ENCODE peak calls at places on chromosomes 7 and 10, in four cellular contexts. Z is sigmoid colon, S is tibial nerve, D is hepatocyte. N is an unnamed sample.
A peak's percentile ranks its signal among the peaks of the same experiment; 100 is the strongest.

GRCh38 chr7:91287685-91288084 is 23.5 kb downstream of the FZD1 start:
- DNase-seq in Z (no peak), S (no peak), D (no peak), N (no peak)

GRCh38 chr10:125343118-125343752 is 182.9 kb upstream of the CTBP2 start:
- DNase-seq in S (no peak), Z (no peak), D (peak; percentile 19), N (peak; percentile 19)

GRCh38 chr10:11468126-11468742 is 143.2 kb downstream of the USP6NL start:
- DNase-seq in D (no peak), Z (no peak), S (no peak), N (no peak)

GRCh38 chr10:23965880-23966279 is 243.1 kb upstream of the KIAA1217 start:
- DNase-seq in S (no peak), D (no peak), Z (no peak), N (no peak)

GRCh38 chr10:7545256-7545655 is 121.5 kb downstream of the ITIH5 start:
- DNase-seq in D (no peak), S (no peak), Z (no peak), N (no peak)

GRCh38 chr10:99694171-99694570 is 34.9 kb downstream of the ENTPD7 start:
- DNase-seq in D (no peak), S (no peak), Z (no peak), N (no peak)

GRCh38 chr10:97426776-97427570 is 982 bp downstream of the PGAM1 start:
- DNase-seq in Z (no peak), S (no peak), D (peak; percentile 38), N (no peak)

GRCh38 chr10:5776150-5776880 is 36.9 kb downstream of the GDI2 start:
- DNase-seq in S (no peak), D (no peak), Z (no peak), N (peak; percentile 58)

GRCh38 chr10:114821293-114821914 is at the start of gene FHIP2A:
- DNase-seq in Z (peak; percentile 82), D (peak; percentile 94), S (peak; percentile 63), N (peak; percentile 76)

GRCh38 chr10:5814110-5815107 is 1.2 kb upstream of the GDI2 start:
- DNase-seq in S (no peak), Z (no peak), D (peak; percentile 32), N (no peak)

GRCh38 chr10:99964791-99965190 is 45.0 kb downstream of the DNMBP start:
- DNase-seq in D (no peak), S (no peak), Z (no peak), N (no peak)

GRCh38 chr7:150739045-150739432 is 1.8 kb downstream of the GIMAP5 start:
- DNase-seq in S (no peak), Z (no peak), D (no peak), N (no peak)

GRCh38 chr10:73597346-73597745 is 6.2 kb upstream of the USP54 start:
- DNase-seq in Z (no peak), S (no peak), D (no peak), N (no peak)

GRCh38 chr7:24233386-24233785 is 50.6 kb upstream of the NPY start:
- DNase-seq in D (no peak), Z (no peak), S (no peak), N (no peak)

GRCh38 chr7:158016171-158017087 is 571.2 kb downstream of the PTPRN2 start:
- DNase-seq in Z (no peak), D (peak; percentile 30), S (no peak), N (no peak)

GRCh38 chr10:99733366-99733765 is 1.3 kb downstream of the CUTC start:
- DNase-seq in S (no peak), Z (no peak), D (no peak), N (no peak)

GRCh38 chr10:31947144-31947926 is 18.7 kb upstream of the ARHGAP12 start:
- DNase-seq in Z (peak; percentile 71), S (no peak), D (peak; percentile 78), N (peak; percentile 75)

GRCh38 chr7:27201231-27202017 is 1.5 kb upstream of the HOXA13 start:
- DNase-seq in Z (no peak), S (no peak), D (no peak), N (peak; percentile 35)

GRCh38 chr7:100484636-100485114 is 948 bp downstream of the NYAP1 start:
- DNase-seq in S (no peak), D (no peak), Z (no peak), N (no peak)

GRCh38 chr7:91812388-91812787 is 68.1 kb downstream of the MTERF1 start:
- DNase-seq in S (no peak), Z (no peak), D (no peak), N (no peak)

DNA sequence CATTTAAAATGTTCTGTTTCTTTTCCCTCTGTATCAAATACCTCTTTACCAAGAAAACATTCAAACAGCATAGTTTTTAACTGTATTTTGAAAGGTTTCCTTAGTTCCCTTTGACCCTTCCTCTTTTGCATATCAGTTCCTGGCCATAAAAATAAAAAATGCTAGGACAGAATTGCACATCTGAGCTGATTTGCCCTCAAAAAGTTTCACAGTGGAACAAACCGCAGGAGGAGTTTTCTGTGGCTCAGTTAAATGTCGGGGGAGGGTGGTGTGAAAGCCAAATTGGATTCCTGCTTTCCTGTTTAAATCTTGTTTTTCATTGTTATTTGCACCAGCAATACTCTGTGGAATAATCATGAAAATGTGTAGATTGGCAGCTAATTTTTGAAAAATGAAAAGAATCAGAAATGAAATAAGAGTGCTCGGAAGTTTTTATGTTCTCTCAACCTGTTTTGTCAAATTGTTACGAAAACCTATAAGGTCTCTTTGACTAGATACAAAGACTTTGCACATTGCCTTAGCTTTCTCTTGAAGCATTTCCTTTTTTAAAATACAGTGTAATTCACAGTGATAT is 8.2 kb downstream of the IKZF1 start:
- DNase-seq in Z (no peak), D (no peak), S (no peak), N (no peak)
- H3K4me1 ChIP-seq in Z (no peaks in the 10 kb centered on the region), D (no peaks in the 10 kb centered on the region), S (no peaks in the 10 kb centered on the region), N (no peaks in the 10 kb centered on the region)

DNA sequence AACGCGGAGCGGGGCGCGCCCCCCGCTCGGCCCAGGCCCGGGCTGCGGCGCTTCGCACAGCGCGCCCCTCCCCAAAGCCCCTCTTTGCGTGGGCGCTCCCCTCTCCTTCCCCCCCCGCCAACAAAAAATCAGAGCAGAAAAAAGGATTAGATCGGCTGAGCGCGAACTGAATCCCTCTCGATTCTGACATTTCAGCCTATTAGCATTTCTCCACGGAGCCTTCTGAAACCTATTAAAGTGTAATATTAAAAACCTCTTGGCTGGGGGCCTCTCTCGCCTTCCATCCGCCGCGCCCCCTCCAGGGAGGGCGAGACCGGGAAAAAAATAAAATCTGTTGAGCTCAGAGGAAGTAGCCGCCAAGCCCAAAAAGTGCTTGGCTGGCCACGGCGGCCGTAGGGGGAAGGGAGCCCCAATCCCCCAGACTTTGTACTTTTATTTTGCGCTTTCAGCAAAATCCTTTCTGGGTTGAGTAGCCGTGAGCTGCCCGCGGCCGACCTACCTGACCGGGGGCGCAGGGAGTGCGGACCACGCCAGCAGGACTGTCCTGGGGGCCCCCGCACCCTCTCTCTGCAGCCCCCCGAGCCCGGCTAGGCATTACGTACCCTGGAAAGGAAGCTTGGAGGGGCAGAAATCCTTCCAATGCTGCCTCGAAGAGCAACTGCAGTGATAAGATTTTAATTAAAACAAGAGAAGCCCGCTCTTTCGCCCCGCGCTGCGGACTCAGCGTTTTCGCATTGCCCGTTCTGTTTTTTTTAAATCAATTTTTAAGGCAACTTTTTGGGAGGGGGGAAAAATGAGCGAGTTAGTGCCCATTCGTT is 1.3 kb upstream of the TNRC18 start:
- DNase-seq in D (peak; percentile 74), Z (peak; percentile 84), S (peak; percentile 51), N (no peak)
- H3K27me3 ChIP-seq in D (no peaks in the 10 kb centered on the region), Z (no peaks in the 10 kb centered on the region), S (no peaks in the 10 kb centered on the region), N (no peaks in the 10 kb centered on the region)

GRCh38 chr7:129433823-129434171 is 435 bp upstream of the STRIP2 start:
- DNase-seq in S (no peak), Z (no peak), D (peak; percentile 66), N (peak; percentile 70)

GRCh38 chr7:129434846-129435318 is 650 bp downstream of the STRIP2 start:
- DNase-seq in D (peak; percentile 10), Z (no peak), S (no peak), N (no peak)

GRCh38 chr7:129436335-129436923 is 2.2 kb downstream of the STRIP2 start:
- DNase-seq in S (no peak), Z (no peak), D (no peak), N (no peak)

GRCh38 chr7:129434172-129434845 is at the start of gene STRIP2:
- DNase-seq in S (peak; percentile 87), D (peak; percentile 92), Z (peak; percentile 94), N (peak; percentile 93)

GRCh38 chr7:129435414-129435829 is 1.2 kb downstream of the STRIP2 start:
- DNase-seq in Z (no peak), S (no peak), D (no peak), N (no peak)
- H3K4me3 ChIP-seq in Z (no peak overlapping the region), S (peak overlapping the region; percentile 70), D (no peak overlapping the region), N (peak overlapping the region; percentile 85)

DNA sequence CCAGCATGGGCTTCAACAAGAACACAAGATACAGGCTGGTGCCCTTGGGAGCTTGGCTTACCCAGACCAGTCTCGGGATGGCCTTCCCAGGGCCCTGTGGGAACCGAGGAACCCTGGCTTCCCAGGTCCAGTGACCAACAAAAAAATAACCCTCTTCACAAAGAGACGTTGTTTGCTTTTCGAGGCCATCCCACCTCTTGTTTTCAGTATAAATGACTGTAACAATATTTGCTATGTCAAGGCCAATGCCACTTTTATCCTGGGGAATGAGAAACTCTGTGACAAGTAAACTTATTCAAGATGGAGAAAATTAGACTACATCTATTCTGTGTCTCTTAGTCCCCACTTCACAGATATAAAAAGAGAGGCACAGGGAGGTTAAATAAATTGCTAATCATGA is 138.8 kb downstream of the PRPF18 start:
- DNase-seq in Z (no peak), S (no peak), D (no peak), N (no peak)
- H3K4me1 ChIP-seq in Z (no peaks in the 10 kb centered on the region), S (peaks cover 27% of the 10 kb centered on the region), D (peaks cover 6% of the 10 kb centered on the region), N (peaks cover 10% of the 10 kb centered on the region)

DNA sequence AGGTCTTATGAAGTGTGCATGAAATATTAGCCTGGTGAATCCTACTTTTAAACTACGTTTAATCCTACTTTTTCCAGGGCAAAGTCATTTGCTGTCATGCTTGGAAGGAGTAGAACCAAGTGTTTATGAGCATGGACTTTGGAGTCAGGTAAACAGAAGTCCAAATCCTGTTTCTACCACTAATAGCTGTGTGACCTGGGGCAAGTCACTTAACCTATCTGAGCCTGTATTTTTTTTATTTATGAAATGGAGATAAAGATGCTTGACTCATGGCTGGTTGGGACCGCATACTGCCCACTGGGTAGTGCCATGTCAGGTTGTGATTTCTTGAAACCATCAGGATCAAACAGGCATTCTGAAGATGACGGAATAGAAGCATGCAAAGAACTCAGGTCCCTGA is 249.6 kb downstream of the BAMBI start:
- DNase-seq in Z (no peak), D (no peak), S (no peak), N (no peak)
- H3K27me3 ChIP-seq in Z (no peaks in the 10 kb centered on the region), D (no peaks in the 10 kb centered on the region), S (no peaks in the 10 kb centered on the region), N (no peaks in the 10 kb centered on the region)

GRCh38 chr7:99210265-99210970 is 2.5 kb upstream of the KPNA7 start:
- DNase-seq in Z (peak; percentile 3), S (no peak), D (peak; percentile 74), N (no peak)
- H3K4me3 ChIP-seq in Z (no peak overlapping the region), S (no peak overlapping the region), D (no peak overlapping the region), N (no peak overlapping the region)

GRCh38 chr10:27770181-27770580 is 24.6 kb upstream of the MKX start:
- DNase-seq in S (no peak), D (no peak), Z (no peak), N (no peak)

GRCh38 chr10:27771231-27771630 is 25.6 kb upstream of the MKX start:
- DNase-seq in Z (no peak), D (no peak), S (no peak), N (no peak)
- H3K4me1 ChIP-seq in Z (peaks cover 15% of the 10 kb centered on the region), D (no peaks in the 10 kb centered on the region), S (no peaks in the 10 kb centered on the region), N (no peaks in the 10 kb centered on the region)

GRCh38 chr7:155459133-155459866 is 1.4 kb downstream of the EN2 start:
- DNase-seq in Z (no peak), D (no peak), S (no peak), N (no peak)
- H3K27me3 ChIP-seq in Z (peaks cover 97% of the 10 kb centered on the region), D (peaks cover 96% of the 10 kb centered on the region), S (peaks cover 92% of the 10 kb centered on the region), N (peaks cover 94% of the 10 kb centered on the region)